ENCODE peak calls at places on chromosomes 16 and 17, in six cellular contexts. One of them, this sample, is unnamed.

GRCh38 chr17:10888858-10889257 is 51.0 kb upstream of the PIRT start:
- DNase-seq in C1 segment of cervical spinal cord: no peak
- DNase-seq in iris pigment epithelial cell: no peak
- DNase-seq in activated CD4-positive, alpha-beta T cell treated with anti-CD3 and anti-CD28 coated beads for 36 hours: no peak
- DNase-seq in activated CD8-positive, alpha-beta T cell treated with anti-CD3 and anti-CD28 coated beads for 36 hours: no peak
- DNase-seq in T-helper 2 cell: no peak
- DNase-seq in this sample: no peak

GRCh38 chr17:41538565-41538991 is 10.5 kb upstream of the KRT19 start:
- DNase-seq in C1 segment of cervical spinal cord: no peak
- DNase-seq in iris pigment epithelial cell: no peak
- DNase-seq in activated CD4-positive, alpha-beta T cell treated with anti-CD3 and anti-CD28 coated beads for 36 hours: no peak
- DNase-seq in activated CD8-positive, alpha-beta T cell treated with anti-CD3 and anti-CD28 coated beads for 36 hours: no peak
- DNase-seq in T-helper 2 cell: no peak
- DNase-seq in this sample: no peak

GRCh38 chr17:20123209-20123608 is 114.0 kb downstream of the SPECC1 start:
- DNase-seq in C1 segment of cervical spinal cord: no peak
- DNase-seq in iris pigment epithelial cell: no peak
- DNase-seq in activated CD4-positive, alpha-beta T cell treated with anti-CD3 and anti-CD28 coated beads for 36 hours: no peak
- DNase-seq in activated CD8-positive, alpha-beta T cell treated with anti-CD3 and anti-CD28 coated beads for 36 hours: no peak
- DNase-seq in T-helper 2 cell: no peak
- DNase-seq in this sample: no peak

GRCh38 chr17:42814633-42815399 is 9.3 kb downstream of the BECN1 start:
- DNase-seq in C1 segment of cervical spinal cord: no peak
- DNase-seq in iris pigment epithelial cell: peak; percentile 77
- DNase-seq in activated CD4-positive, alpha-beta T cell treated with anti-CD3 and anti-CD28 coated beads for 36 hours: no peak
- DNase-seq in activated CD8-positive, alpha-beta T cell treated with anti-CD3 and anti-CD28 coated beads for 36 hours: no peak
- DNase-seq in T-helper 2 cell: no peak
- DNase-seq in this sample: no peak

GRCh38 chr17:37710344-37710886 is 34.4 kb downstream of the HNF1B start:
- DNase-seq in C1 segment of cervical spinal cord: no peak
- DNase-seq in iris pigment epithelial cell: peak; percentile 60
- DNase-seq in activated CD4-positive, alpha-beta T cell treated with anti-CD3 and anti-CD28 coated beads for 36 hours: peak; percentile 17
- DNase-seq in activated CD8-positive, alpha-beta T cell treated with anti-CD3 and anti-CD28 coated beads for 36 hours: peak; percentile 14
- DNase-seq in T-helper 2 cell: no peak
- DNase-seq in this sample: peak; percentile 83

GRCh38 chr16:50531901-50532300 is 16.3 kb upstream of the NKD1 start:
- DNase-seq in C1 segment of cervical spinal cord: no peak
- DNase-seq in iris pigment epithelial cell: no peak
- DNase-seq in activated CD4-positive, alpha-beta T cell treated with anti-CD3 and anti-CD28 coated beads for 36 hours: no peak
- DNase-seq in activated CD8-positive, alpha-beta T cell treated with anti-CD3 and anti-CD28 coated beads for 36 hours: no peak
- DNase-seq in T-helper 2 cell: no peak
- DNase-seq in this sample: no peak

GRCh38 chr16:86635181-86635580 is 56.8 kb downstream of the FOXL1 start:
- DNase-seq in C1 segment of cervical spinal cord: no peak
- DNase-seq in iris pigment epithelial cell: no peak
- DNase-seq in activated CD4-positive, alpha-beta T cell treated with anti-CD3 and anti-CD28 coated beads for 36 hours: no peak
- DNase-seq in activated CD8-positive, alpha-beta T cell treated with anti-CD3 and anti-CD28 coated beads for 36 hours: no peak
- DNase-seq in T-helper 2 cell: no peak
- DNase-seq in this sample: no peak

GRCh38 chr17:16934836-16935235 is 37.1 kb downstream of the TNFRSF13B start:
- DNase-seq in C1 segment of cervical spinal cord: no peak
- DNase-seq in iris pigment epithelial cell: no peak
- DNase-seq in activated CD4-positive, alpha-beta T cell treated with anti-CD3 and anti-CD28 coated beads for 36 hours: no peak
- DNase-seq in activated CD8-positive, alpha-beta T cell treated with anti-CD3 and anti-CD28 coated beads for 36 hours: no peak
- DNase-seq in T-helper 2 cell: no peak
- DNase-seq in this sample: no peak

GRCh38 chr16:89322381-89323119 is 105.0 kb downstream of the ZNF778 start:
- DNase-seq in C1 segment of cervical spinal cord: no peak
- DNase-seq in iris pigment epithelial cell: peak; percentile 93
- DNase-seq in activated CD4-positive, alpha-beta T cell treated with anti-CD3 and anti-CD28 coated beads for 36 hours: no peak
- DNase-seq in activated CD8-positive, alpha-beta T cell treated with anti-CD3 and anti-CD28 coated beads for 36 hours: no peak
- DNase-seq in T-helper 2 cell: no peak
- DNase-seq in this sample: peak; percentile 69

GRCh38 chr17:30922235-30922993 is 669 bp downstream of the ADAP2 start:
- DNase-seq in C1 segment of cervical spinal cord: no peak
- DNase-seq in iris pigment epithelial cell: no peak
- DNase-seq in activated CD4-positive, alpha-beta T cell treated with anti-CD3 and anti-CD28 coated beads for 36 hours: peak; percentile 16
- DNase-seq in activated CD8-positive, alpha-beta T cell treated with anti-CD3 and anti-CD28 coated beads for 36 hours: peak; percentile 7
- DNase-seq in T-helper 2 cell: no peak
- DNase-seq in this sample: no peak

GRCh38 chr16:27969574-27969973 is 93.9 kb downstream of the GSG1L start:
- DNase-seq in C1 segment of cervical spinal cord: no peak
- DNase-seq in iris pigment epithelial cell: peak; percentile 42
- DNase-seq in activated CD4-positive, alpha-beta T cell treated with anti-CD3 and anti-CD28 coated beads for 36 hours: no peak
- DNase-seq in activated CD8-positive, alpha-beta T cell treated with anti-CD3 and anti-CD28 coated beads for 36 hours: no peak
- DNase-seq in T-helper 2 cell: no peak
- DNase-seq in this sample: no peak

GRCh38 chr16:28188085-28188916 is 23.5 kb downstream of the XPO6 start:
- DNase-seq in C1 segment of cervical spinal cord: no peak
- DNase-seq in iris pigment epithelial cell: peak; percentile 90
- DNase-seq in activated CD4-positive, alpha-beta T cell treated with anti-CD3 and anti-CD28 coated beads for 36 hours: no peak
- DNase-seq in activated CD8-positive, alpha-beta T cell treated with anti-CD3 and anti-CD28 coated beads for 36 hours: no peak
- DNase-seq in T-helper 2 cell: peak; percentile 71
- DNase-seq in this sample: no peak

GRCh38 chr16:53257001-53257400 is 177.3 kb upstream of the RBL2 start:
- DNase-seq in C1 segment of cervical spinal cord: no peak
- DNase-seq in iris pigment epithelial cell: peak; percentile 46
- DNase-seq in activated CD4-positive, alpha-beta T cell treated with anti-CD3 and anti-CD28 coated beads for 36 hours: no peak
- DNase-seq in activated CD8-positive, alpha-beta T cell treated with anti-CD3 and anti-CD28 coated beads for 36 hours: no peak
- DNase-seq in T-helper 2 cell: no peak
- DNase-seq in this sample: no peak

GRCh38 chr16:88292007-88292940 is 90.5 kb upstream of the ZNF469 start:
- DNase-seq in C1 segment of cervical spinal cord: no peak
- DNase-seq in iris pigment epithelial cell: peak; percentile 35
- DNase-seq in activated CD4-positive, alpha-beta T cell treated with anti-CD3 and anti-CD28 coated beads for 36 hours: no peak
- DNase-seq in activated CD8-positive, alpha-beta T cell treated with anti-CD3 and anti-CD28 coated beads for 36 hours: no peak
- DNase-seq in T-helper 2 cell: no peak
- DNase-seq in this sample: no peak

GRCh38 chr17:58264407-58265103 is 16.2 kb downstream of the MPO start:
- DNase-seq in C1 segment of cervical spinal cord: no peak
- DNase-seq in iris pigment epithelial cell: no peak
- DNase-seq in activated CD4-positive, alpha-beta T cell treated with anti-CD3 and anti-CD28 coated beads for 36 hours: no peak
- DNase-seq in activated CD8-positive, alpha-beta T cell treated with anti-CD3 and anti-CD28 coated beads for 36 hours: no peak
- DNase-seq in T-helper 2 cell: no peak
- DNase-seq in this sample: no peak

GRCh38 chr17:1645207-1646171 is at the start of gene SCARF1:
- DNase-seq in C1 segment of cervical spinal cord: no peak
- DNase-seq in iris pigment epithelial cell: no peak
- DNase-seq in activated CD4-positive, alpha-beta T cell treated with anti-CD3 and anti-CD28 coated beads for 36 hours: no peak
- DNase-seq in activated CD8-positive, alpha-beta T cell treated with anti-CD3 and anti-CD28 coated beads for 36 hours: peak; percentile 27
- DNase-seq in T-helper 2 cell: no peak
- DNase-seq in this sample: no peak

GRCh38 chr16:35908942-35909341 is 2449.5 kb downstream of the TP53TG3F start:
- DNase-seq in C1 segment of cervical spinal cord: no peak
- DNase-seq in iris pigment epithelial cell: no peak
- DNase-seq in activated CD4-positive, alpha-beta T cell treated with anti-CD3 and anti-CD28 coated beads for 36 hours: peak; percentile 24
- DNase-seq in activated CD8-positive, alpha-beta T cell treated with anti-CD3 and anti-CD28 coated beads for 36 hours: peak; percentile 4
- DNase-seq in T-helper 2 cell: no peak
- DNase-seq in this sample: no peak

This sample was measured in iPS DF 19.7.